ENCODE peak calls at places on chromosomes 7 and 10, in ten cellular contexts. L is effector CD4-positive, alpha-beta T cell; J is NAMALWA; U is RKO; H is left kidney; P is uterus; F is NCI-H446 treated with DMSO at 0.1 percent for 48 hours; M is DMS 273 treated with DMSO at 0.1 percent for 48 hours; S is iris pigment epithelial cell; I is posterior cingulate gyrus. O is an unnamed sample.
A peak's percentile ranks its signal among the peaks of the same experiment; 100 is the strongest.

GRCh38 chr7:288671-289101 is 1.3 kb upstream of the FOXL3 start:
- DNase-seq in L (no peak), J (no peak), U (no peak), H (no peak), P (no peak), F (no peak), M (no peak), S (no peak), I (no peak), O (no peak)

GRCh38 chr10:86971146-86971991 is 3.1 kb downstream of the ADIRF start:
- DNase-seq in L (peak; percentile 89), J (peak; percentile 87), U (peak; percentile 85), H (peak; percentile 87), P (peak; percentile 94), F (no peak), M (no peak), S (peak; percentile 77), I (peak; percentile 87), O (peak; percentile 89)

GRCh38 chr7:74343281-74344127 is 54.3 kb downstream of the CLIP2 start:
- DNase-seq in L (no peak), J (no peak), U (peak; percentile 78), H (no peak), P (no peak), F (no peak), M (no peak), S (peak; percentile 74), I (no peak), O (no peak)

GRCh38 chr7:157807510-157807909 is 470.7 kb downstream of the DNAJB6 start:
- DNase-seq in L (no peak), J (no peak), U (no peak), H (no peak), P (no peak), F (no peak), M (no peak), S (peak; percentile 45), I (peak; percentile 11), O (no peak)

GRCh38 chr7:158740657-158741293 is 36.2 kb upstream of the NCAPG2 start:
- DNase-seq in L (no peak), J (no peak), U (no peak), H (no peak), P (peak; percentile 30), F (no peak), M (no peak), S (peak; percentile 98), I (no peak), O (no peak)

GRCh38 chr7:77439572-77439971 is 23.4 kb upstream of the GSAP start:
- DNase-seq in L (no peak), J (no peak), U (peak; percentile 15), H (peak; percentile 41), P (no peak), F (no peak), M (no peak), S (no peak), I (no peak), O (peak; percentile 79)

GRCh38 chr10:77939561-77940001 is 13.0 kb upstream of the DLG5 start:
- DNase-seq in L (no peak), J (no peak), U (no peak), H (peak; percentile 88), P (peak; percentile 75), F (no peak), M (peak; percentile 27), S (peak; percentile 44), I (no peak), O (no peak)

GRCh38 chr7:46744957-46745699 is 824.1 kb upstream of the IGFBP3 start:
- DNase-seq in L (no peak), J (no peak), U (no peak), H (no peak), P (no peak), F (no peak), M (no peak), S (no peak), I (no peak), O (no peak)

GRCh38 chr7:27172388-27172774 is 1.7 kb downstream of the HOXA10 start:
- DNase-seq in L (no peak), J (no peak), U (peak; percentile 70), H (no peak), P (no peak), F (no peak), M (no peak), S (no peak), I (peak; percentile 40), O (no peak)

GRCh38 chr7:1663243-1663642 is 6.8 kb upstream of the ELFN1 start:
- DNase-seq in L (no peak), J (no peak), U (no peak), H (no peak), P (no peak), F (no peak), M (no peak), S (no peak), I (peak; percentile 74), O (peak; percentile 68)

GRCh38 chr7:120550494-120551048 is 277.6 kb downstream of the KCND2 start:
- DNase-seq in L (no peak), J (no peak), U (no peak), H (peak; percentile 34), P (no peak), F (no peak), M (no peak), S (peak; percentile 55), I (no peak), O (no peak)

GRCh38 chr10:97874332-97874731 is 24.7 kb downstream of the GOLGA7B start:
- DNase-seq in L (no peak), J (no peak), U (no peak), H (no peak), P (no peak), F (no peak), M (no peak), S (no peak), I (peak; percentile 48), O (no peak)

GRCh38 chr10:102492983-102493382 is 9.5 kb downstream of the ACTR1A start:
- DNase-seq in L (no peak), J (no peak), U (no peak), H (no peak), P (no peak), F (peak; percentile 2), M (no peak), S (no peak), I (peak; percentile 77), O (no peak)

GRCh38 chr10:81179805-81180452 is 642.2 kb downstream of the SH2D4B start:
- DNase-seq in L (no peak), J (peak; percentile 64), U (peak; percentile 51), H (peak; percentile 64), P (no peak), F (no peak), M (no peak), S (no peak), I (no peak), O (no peak)

GRCh38 chr7:216360-217300 is 24.3 kb downstream of the FAM20C start:
- DNase-seq in L (no peak), J (no peak), U (no peak), H (peak; percentile 83), P (no peak), F (no peak), M (no peak), S (no peak), I (no peak), O (no peak)

GRCh38 chr7:123643495-123644428 is 11.9 kb upstream of the LMOD2 start:
- DNase-seq in L (no peak), J (no peak), U (peak; percentile 28), H (peak; percentile 88), P (no peak), F (no peak), M (no peak), S (peak; percentile 88), I (no peak), O (no peak)

GRCh38 chr10:124005091-124005490 is 88.3 kb downstream of the CHST15 start:
- DNase-seq in L (no peak), J (no peak), U (no peak), H (peak; percentile 63), P (no peak), F (no peak), M (no peak), S (no peak), I (peak; percentile 64), O (no peak)

GRCh38 chr10:12103743-12104142 is 25.7 kb upstream of the SEC61A2 start:
- DNase-seq in L (no peak), J (no peak), U (no peak), H (no peak), P (no peak), F (no peak), M (no peak), S (no peak), I (no peak), O (no peak)

GRCh38 chr10:79446451-79447020 is 1.1 kb upstream of the ZCCHC24 start:
- DNase-seq in L (peak; percentile 17), J (no peak), U (no peak), H (peak; percentile 92), P (peak; percentile 76), F (no peak), M (peak; percentile 61), S (no peak), I (no peak), O (peak; percentile 81)

GRCh38 chr10:133375357-133376115 is 2.4 kb upstream of the ECHS1 start:
- DNase-seq in L (no peak), J (no peak), U (no peak), H (no peak), P (no peak), F (no peak), M (no peak), S (no peak), I (no peak), O (no peak)

GRCh38 chr7:112422842-112423496 is 27.3 kb upstream of the IFRD1 start:
- DNase-seq in L (no peak), J (peak; percentile 16), U (no peak), H (peak; percentile 66), P (peak; percentile 62), F (peak; percentile 16), M (peak; percentile 66), S (peak; percentile 94), I (no peak), O (peak; percentile 92)

O was measured in cardiac septum.